ENCODE peak calls at places on chromosome 3, in four cellular contexts. J is colonic mucosa, G is neural progenitor cell, F is tibial artery. U is an unnamed sample.

GRCh38 chr3:23665741-23666140 is 140.0 kb upstream of the UBE2E1 start:
- DNase-seq in J (no peak), G (no peak), F (no peak), U (no peak)

GRCh38 chr3:141482250-141482937 is 4.4 kb upstream of the RASA2 start:
- DNase-seq in J (no peak), G (no peak), F (no peak), U (no peak)

GRCh38 chr3:134033315-134033996 is 3.7 kb upstream of the SLCO2A1 start:
- DNase-seq in J (peak; percentile 13), G (no peak), F (no peak), U (no peak)

GRCh38 chr3:65886376-65886775 is 152.3 kb downstream of the MAGI1 start:
- DNase-seq in J (no peak), G (no peak), F (no peak), U (no peak)

GRCh38 chr3:13894812-13895154 is 14.9 kb upstream of the WNT7A start:
- DNase-seq in J (no peak), G (no peak), F (no peak), U (no peak)

GRCh38 chr3:53334742-53335141 is 12.6 kb downstream of the DCP1A start:
- DNase-seq in J (no peak), G (no peak), F (no peak), U (no peak)

GRCh38 chr3:52181543-52181942 is 16.4 kb upstream of the ALAS1 start:
- DNase-seq in J (no peak), G (no peak), F (no peak), U (peak; percentile 32)

GRCh38 chr3:127803619-127804018 is 18.7 kb downstream of the MGLL start:
- DNase-seq in J (no peak), G (no peak), F (no peak), U (no peak)

GRCh38 chr3:71245971-71246860 is 337.3 kb downstream of the FOXP1 start:
- DNase-seq in J (no peak), G (peak; percentile 60), F (no peak), U (no peak)

GRCh38 chr3:11248596-11248995 is 23.6 kb upstream of the ATG7 start:
- DNase-seq in J (no peak), G (no peak), F (no peak), U (no peak)

GRCh38 chr3:156718622-156719300 is 44.4 kb downstream of the TIPARP start:
- DNase-seq in J (no peak), G (no peak), F (no peak), U (no peak)

GRCh38 chr3:115790759-115791158 is 167.4 kb downstream of the GAP43 start:
- DNase-seq in J (no peak), G (no peak), F (no peak), U (no peak)

GRCh38 chr3:194755689-194756459 is 70.2 kb downstream of the FAM43A start:
- DNase-seq in J (no peak), G (no peak), F (no peak), U (no peak)

GRCh38 chr3:65019412-65020093 is 331.8 kb upstream of the ADAMTS9 start:
- DNase-seq in J (no peak), G (peak; percentile 15), F (no peak), U (no peak)

GRCh38 chr3:4418156-4418555 is 48.9 kb downstream of the SUMF1 start:
- DNase-seq in J (no peak), G (no peak), F (no peak), U (no peak)

GRCh38 chr3:147521646-147522045 is 112.5 kb downstream of the ZIC1 start:
- DNase-seq in J (no peak), G (no peak), F (no peak), U (no peak)

GRCh38 chr3:48232232-48232631 is 8.7 kb upstream of the ZNF589 start:
- DNase-seq in J (no peak), G (peak; percentile 45), F (no peak), U (no peak)

GRCh38 chr3:190644035-190644434 is 130.2 kb downstream of the IL1RAP start:
- DNase-seq in J (no peak), G (no peak), F (no peak), U (no peak)

GRCh38 chr3:50604628-50605588 is 6.7 kb downstream of the CISH start:
- DNase-seq in J (no peak), G (no peak), F (peak; percentile 72), U (no peak)

GRCh38 chr3:13451301-13451673 is 28.8 kb upstream of the HDAC11 start:
- DNase-seq in J (peak; percentile 38), G (no peak), F (peak; percentile 28), U (no peak)

GRCh38 chr3:4587061-4587837 is 94.1 kb downstream of the ITPR1 start:
- DNase-seq in J (no peak), G (no peak), F (no peak), U (no peak)

GRCh38 chr3:112464264-112464663 is 35.0 kb downstream of the BTLA start:
- DNase-seq in J (no peak), G (no peak), F (no peak), U (no peak)

GRCh38 chr3:174125267-174125844 is 727.8 kb downstream of the NLGN1 start:
- DNase-seq in J (no peak), G (peak; percentile 59), F (no peak), U (no peak)

GRCh38 chr3:157542711-157543485 is 39.7 kb upstream of the VEPH1 start:
- DNase-seq in J (peak; percentile 84), G (peak; percentile 72), F (peak; percentile 75), U (peak; percentile 91)

GRCh38 chr3:72230774-72231379 is 445.9 kb upstream of the PROK2 start:
- DNase-seq in J (no peak), G (no peak), F (no peak), U (no peak)

GRCh38 chr3:16741890-16742289 is 136.7 kb upstream of the DAZL start:
- DNase-seq in J (no peak), G (no peak), F (no peak), U (no peak)

GRCh38 chr3:23710555-23710954 is 95.2 kb upstream of the UBE2E1 start:
- DNase-seq in J (no peak), G (peak; percentile 11), F (no peak), U (no peak)

GRCh38 chr3:12990306-12990705 is 82.9 kb downstream of the IQSEC1 start:
- DNase-seq in J (no peak), G (no peak), F (no peak), U (no peak)

GRCh38 chr3:123590685-123591450 is 6.0 kb upstream of the HACD2 start:
- DNase-seq in J (no peak), G (no peak), F (no peak), U (no peak)

GRCh38 chr3:29176501-29176900 is 104.4 kb upstream of the RBMS3 start:
- DNase-seq in J (no peak), G (peak; percentile 70), F (no peak), U (no peak)

GRCh38 chr3:110491413-110491812 is 580.2 kb upstream of the NECTIN3 start:
- DNase-seq in J (no peak), G (no peak), F (no peak), U (no peak)

GRCh38 chr3:46524832-46525231 is 27.1 kb downstream of the RTP3 start:
- DNase-seq in J (no peak), G (no peak), F (no peak), U (no peak)

GRCh38 chr3:172057624-172058023 is 18.2 kb downstream of the FNDC3B start:
- DNase-seq in J (no peak), G (no peak), F (no peak), U (no peak)

GRCh38 chr3:37453393-37454391 is 279.3 kb upstream of the LRRFIP2 start:
- DNase-seq in J (peak; percentile 37), G (peak; percentile 76), F (peak; percentile 79), U (no peak)
- TF ChIP-seq CTCF in J (no peak), G (peak; percentile 36), F (peak; percentile 47), U (peak; percentile 22)

GRCh38 chr3:196280689-196281463 is 6.7 kb downstream of the PCYT1A start:
- DNase-seq in J (no peak), G (no peak), F (no peak), U (no peak)
- H3K4me1 ChIP-seq in J (peaks cover 9% of the 10 kb centered on the region), G (no peaks in the 10 kb centered on the region), F (peaks cover 41% of the 10 kb centered on the region), U (peaks cover 53% of the 10 kb centered on the region)

GRCh38 chr3:37909067-37909911 is 47.6 kb downstream of the CTDSPL start:
- DNase-seq in J (no peak), G (no peak), F (no peak), U (no peak)

GRCh38 chr3:37905987-37906674 is 44.5 kb downstream of the CTDSPL start:
- DNase-seq in J (no peak), G (no peak), F (peak; percentile 43), U (no peak)

GRCh38 chr3:37907906-37908305 is 46.2 kb downstream of the CTDSPL start:
- DNase-seq in J (no peak), G (peak; percentile 43), F (no peak), U (no peak)

GRCh38 chr3:37906734-37907282 is 45.1 kb downstream of the CTDSPL start:
- DNase-seq in J (no peak), G (no peak), F (no peak), U (no peak)

GRCh38 chr3:37907371-37907770 is 45.7 kb downstream of the CTDSPL start:
- DNase-seq in J (no peak), G (no peak), F (no peak), U (no peak)
- H3K27ac ChIP-seq in J (no peak overlapping the region), G (no peak overlapping the region), F (peak overlapping the region; percentile 70), U (no peak overlapping the region)

GRCh38 chr3:32238816-32239637 is 547 bp downstream of the CMTM8 start:
- DNase-seq in J (peak; percentile 47), G (no peak), F (peak; percentile 26), U (peak; percentile 64)

GRCh38 chr3:32241100-32241499 is 2.6 kb downstream of the CMTM8 start:
- DNase-seq in J (no peak), G (no peak), F (no peak), U (no peak)

GRCh38 chr3:32237670-32238026 is 832 bp upstream of the CMTM8 start:
- DNase-seq in J (no peak), G (no peak), F (no peak), U (no peak)

GRCh38 chr3:32238027-32238815 is at the start of gene CMTM8:
- DNase-seq in J (peak; percentile 84), G (peak; percentile 88), F (peak; percentile 29), U (no peak)

DNA sequence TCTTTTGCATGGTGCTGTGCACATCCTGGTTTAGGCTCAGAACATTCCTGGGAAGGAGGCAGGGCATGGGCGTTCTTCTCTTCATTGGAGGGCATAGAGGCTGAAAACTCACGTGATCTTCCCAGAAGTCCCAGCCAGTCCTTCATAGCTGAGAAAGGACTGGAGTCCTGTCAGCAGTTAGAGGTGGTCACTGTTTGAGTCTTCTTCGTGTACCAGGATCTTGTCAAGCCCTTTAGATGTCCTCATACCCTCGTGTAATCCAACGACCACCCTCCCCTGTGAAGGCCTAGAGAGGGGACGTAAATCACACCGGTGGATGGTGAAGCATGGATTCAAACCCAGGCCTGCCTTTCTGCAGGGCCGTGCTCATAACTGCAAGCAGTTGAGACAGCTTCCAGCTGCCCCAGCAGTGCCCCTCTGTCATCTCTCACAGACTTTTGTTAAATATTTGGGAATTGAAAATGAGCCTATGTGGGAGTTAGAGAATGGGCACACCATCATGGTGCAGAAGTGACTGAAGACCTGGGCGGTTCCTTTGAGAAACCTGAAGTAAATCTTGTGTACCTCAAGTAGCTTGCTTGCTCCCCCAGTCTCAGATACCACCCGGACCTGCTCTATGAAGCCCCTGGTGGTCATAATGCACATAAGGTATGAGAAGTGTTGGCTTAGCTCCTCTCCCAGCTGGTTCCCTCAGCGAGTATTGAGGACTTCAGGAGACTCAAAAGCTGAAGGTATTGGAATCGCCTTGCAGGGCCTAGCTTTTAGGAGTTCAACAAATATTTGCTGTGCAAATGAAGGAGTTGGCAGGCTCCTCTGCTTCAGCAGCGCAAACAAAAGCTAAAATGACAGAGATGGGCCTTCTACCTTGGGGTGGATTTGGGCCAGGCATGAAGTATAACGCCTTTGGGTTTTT is 1.4 kb downstream of the CMTM8 start:
- DNase-seq in J (peak; percentile 67), G (peak; percentile 52), F (no peak), U (no peak)
- TF ChIP-seq CTCF in J (no peak), G (peak; percentile 52), F (no peak), U (no peak)